ENCODE peak calls at places on chromosomes 4 and X, in four cellular contexts. H, W, I and X are unnamed samples.

GRCh38 chr4:108049406-108049805 is 59.7 kb downstream of the HADH start:
- DNase-seq in H (no peak), W (no peak), I (no peak), X (no peak)

GRCh38 chrX:68989865-68990606 is 161.2 kb downstream of the EFNB1 start:
- DNase-seq in H (no peak), W (no peak), I (no peak), X (no peak)

GRCh38 chrX:13449441-13449840 is 120.0 kb upstream of the EGFL6 start:
- DNase-seq in H (no peak), W (no peak), I (no peak), X (no peak)

GRCh38 chr4:151822331-151822730 is 61.5 kb upstream of the GATB start:
- DNase-seq in H (no peak), W (no peak), I (no peak), X (no peak)

GRCh38 chr4:5462254-5462835 is 246.0 kb downstream of the EVC2 start:
- DNase-seq in H (no peak), W (no peak), I (no peak), X (no peak)

GRCh38 chr4:6845574-6845973 is 63.0 kb downstream of the KIAA0232 start:
- DNase-seq in H (no peak), W (no peak), I (no peak), X (no peak)

GRCh38 chr4:610411-611261 is 14.7 kb upstream of the PDE6B start:
- DNase-seq in H (peak), W (no peak), I (no peak), X (no peak)

GRCh38 chrX:71487814-71488213 is 45.1 kb upstream of the OGT start:
- DNase-seq in H (no peak), W (peak), I (no peak), X (no peak)

GRCh38 chrX:53357799-53358530 is 64.5 kb downstream of the SMC1A start:
- DNase-seq in H (peak), W (no peak), I (no peak), X (no peak)

GRCh38 chrX:6227445-6227820 is 1.2 kb downstream of the NLGN4X start:
- DNase-seq in H (no peak), W (no peak), I (no peak), X (no peak)

GRCh38 chrX:53681661-53682060 is 4.9 kb downstream of the HUWE1 start:
- DNase-seq in H (no peak), W (no peak), I (no peak), X (no peak)

GRCh38 chr4:153655928-153656327 is 28.2 kb upstream of the TLR2 start:
- DNase-seq in H (no peak), W (no peak), I (no peak), X (no peak)

GRCh38 chrX:119672252-119672825 is 20.6 kb downstream of the SEPTIN6 start:
- DNase-seq in H (no peak), W (peak), I (no peak), X (no peak)

GRCh38 chr4:102625232-102625930 is 124.2 kb downstream of the NFKB1 start:
- DNase-seq in H (peak), W (peak), I (no peak), X (peak)

GRCh38 chr4:152947311-152947710 is 11.2 kb downstream of the FHDC1 start:
- DNase-seq in H (no peak), W (no peak), I (no peak), X (no peak)

GRCh38 chr4:42594880-42595279 is 62.0 kb downstream of the ATP8A1 start:
- DNase-seq in H (no peak), W (no peak), I (no peak), X (no peak)

GRCh38 chr4:110616162-110617062 is 6.5 kb downstream of the PITX2 start:
- DNase-seq in H (no peak), W (no peak), I (no peak), X (no peak)

GRCh38 chr4:146643812-146644401 is 5.2 kb downstream of the POU4F2 start:
- DNase-seq in H (no peak), W (peak), I (no peak), X (no peak)

GRCh38 chrX:81229208-81229607 is 27.3 kb downstream of the SH3BGRL start:
- DNase-seq in H (no peak), W (no peak), I (no peak), X (no peak)

GRCh38 chrX:154419189-154419588 is 7.8 kb downstream of the TAFAZZIN start:
- DNase-seq in H (no peak), W (no peak), I (no peak), X (no peak)

GRCh38 chr4:80713409-80713808 is 317.1 kb upstream of the BMP3 start:
- DNase-seq in H (no peak), W (no peak), I (no peak), X (no peak)

GRCh38 chr4:149265645-149266044 is 550.0 kb downstream of the IQCM start:
- DNase-seq in H (no peak), W (no peak), I (no peak), X (no peak)

GRCh38 chr4:92254767-92255442 is 48.9 kb upstream of the GRID2 start:
- DNase-seq in H (no peak), W (no peak), I (no peak), X (no peak)

GRCh38 chrX:130120321-130120731 is 10.0 kb upstream of the ELF4 start:
- DNase-seq in H (no peak), W (no peak), I (no peak), X (no peak)

GRCh38 chr4:14719053-14719452 is 283.2 kb upstream of the CPEB2 start:
- DNase-seq in H (peak), W (no peak), I (no peak), X (no peak)

GRCh38 chr4:152115794-152116193 is 355.0 kb upstream of the GATB start:
- DNase-seq in H (no peak), W (no peak), I (no peak), X (no peak)

GRCh38 chr4:126899382-126899801 is 733.4 kb upstream of the INTU start:
- DNase-seq in H (peak), W (no peak), I (no peak), X (no peak)

GRCh38 chrX:113726466-113726865 is 857.4 kb upstream of the HTR2C start:
- DNase-seq in H (no peak), W (no peak), I (no peak), X (no peak)

GRCh38 chr4:174460684-174461083 is 61.6 kb downstream of the HPGD start:
- DNase-seq in H (no peak), W (no peak), I (no peak), X (no peak)

GRCh38 chr4:41839945-41840854 is 91.7 kb upstream of the PHOX2B start:
- DNase-seq in H (no peak), W (no peak), I (peak), X (no peak)

GRCh38 chrX:2520539-2520938 is 19.8 kb upstream of the DHRSX start:
- DNase-seq in H (no peak), W (no peak), I (no peak), X (no peak)

GRCh38 chrX:50953832-50954231 is 43.3 kb downstream of the BMP15 start:
- DNase-seq in H (no peak), W (no peak), I (no peak), X (no peak)

GRCh38 chr4:123804171-123804721 is 407.7 kb downstream of the SPRY1 start:
- DNase-seq in H (no peak), W (no peak), I (no peak), X (no peak)
- TF ChIP-seq CHD4 in H (no peak), W (no peak), I (no peak), X (no peak)

GRCh38 chr4:38149472-38149871 is 189.3 kb downstream of the PTTG2 start:
- DNase-seq in H (no peak), W (no peak), I (no peak), X (no peak)

GRCh38 chr4:38146383-38146782 is 186.2 kb downstream of the PTTG2 start:
- DNase-seq in H (no peak), W (no peak), I (no peak), X (no peak)

GRCh38 chr4:38145033-38145673 is 185.0 kb downstream of the PTTG2 start:
- DNase-seq in H (no peak), W (no peak), I (no peak), X (no peak)

GRCh38 chr4:38144029-38144428 is 183.8 kb downstream of the PTTG2 start:
- DNase-seq in H (no peak), W (no peak), I (no peak), X (no peak)

GRCh38 chr4:38145741-38146140 is 185.5 kb downstream of the PTTG2 start:
- DNase-seq in H (no peak), W (no peak), I (no peak), X (no peak)
- TF ChIP-seq POLR2A in H (no peak), W (no peak), I (no peak), X (no peak)

GRCh38 chr4:20253799-20254409 is 2.2 kb downstream of the SLIT2 start:
- DNase-seq in H (no peak), W (no peak), I (no peak), X (no peak)

GRCh38 chr4:20253272-20253798 is 1.6 kb downstream of the SLIT2 start:
- DNase-seq in H (no peak), W (no peak), I (no peak), X (no peak)

GRCh38 chr4:20251061-20251795 is 477 bp upstream of the SLIT2 start:
- DNase-seq in H (no peak), W (no peak), I (no peak), X (no peak)

GRCh38 chr4:20252656-20253271 is 1.1 kb downstream of the SLIT2 start:
- DNase-seq in H (no peak), W (no peak), I (no peak), X (no peak)

GRCh38 chr4:20251796-20252655 is at the start of gene SLIT2:
- DNase-seq in H (peak), W (peak), I (no peak), X (peak)
- H3K27ac ChIP-seq in H (no peak), W (no peak), I (no peak), X (no peak)

GRCh38 chr4:8215641-8216442 is 16.8 kb downstream of the SH3TC1 start:
- DNase-seq in H (no peak), W (no peak), I (no peak), X (no peak)

GRCh38 chr4:8213121-8213520 is 14.0 kb downstream of the SH3TC1 start:
- DNase-seq in H (no peak), W (no peak), I (no peak), X (no peak)

GRCh38 chr4:8214091-8214490 is 15.0 kb downstream of the SH3TC1 start:
- DNase-seq in H (no peak), W (no peak), I (no peak), X (no peak)

GRCh38 chr4:8216443-8217245 is 17.6 kb downstream of the SH3TC1 start:
- DNase-seq in H (no peak), W (no peak), I (no peak), X (no peak)

GRCh38 chr4:8215001-8215427 is 15.9 kb downstream of the SH3TC1 start:
- DNase-seq in H (no peak), W (no peak), I (no peak), X (no peak)
- TF ChIP-seq CHD4 in H (no peak), W (no peak), I (no peak), X (no peak)